ENCODE peak calls at places on chromosome 5, in nine cellular contexts. W is GM13977; P is dermis microvascular lymphatic vessel endothelial cell; A is stimulated activated CD8-positive, alpha-beta memory T cell treated with anti-CD3 and anti-CD28 coated beads, Interleukin-2, amount 100 ng/mL, for 1 hour; J is NCI-H2029; I is activated CD8-positive, alpha-beta memory T cell treated with anti-CD3 and anti-CD28 coated beads for 4 hours; E is NCI-H1105 treated with DMSO at 0.1 percent for 48 hours; L is gastrocnemius medialis; S is NCI-H510A. Z is an unnamed sample.

GRCh38 chr5:173517648-173518047 is 98.8 kb downstream of the BOD1 start:
- DNase-seq in W (no peak), P (no peak), A (no peak), J (no peak), I (no peak), E (no peak), L (no peak), S (no peak), Z (no peak)

GRCh38 chr5:135243194-135244191 is 155.5 kb downstream of the MACROH2A1 start:
- DNase-seq in W (no peak), P (no peak), A (no peak), J (no peak), I (no peak), E (no peak), L (peak), S (no peak), Z (no peak)

GRCh38 chr5:108753877-108754276 is 6.2 kb downstream of the FER start:
- DNase-seq in W (no peak), P (no peak), A (no peak), J (no peak), I (no peak), E (no peak), L (no peak), S (no peak), Z (no peak)

GRCh38 chr5:160262151-160262550 is 32.8 kb downstream of the FABP6 start:
- DNase-seq in W (no peak), P (no peak), A (no peak), J (no peak), I (no peak), E (no peak), L (no peak), S (no peak), Z (no peak)

GRCh38 chr5:150492621-150493020 is 15.3 kb upstream of the NDST1 start:
- DNase-seq in W (no peak), P (no peak), A (no peak), J (no peak), I (no peak), E (no peak), L (no peak), S (no peak), Z (no peak)

GRCh38 chr5:114053377-114053776 is 308.5 kb upstream of the KCNN2 start:
- DNase-seq in W (no peak), P (no peak), A (no peak), J (no peak), I (no peak), E (no peak), L (no peak), S (no peak), Z (no peak)

GRCh38 chr5:2415678-2416077 is 335.8 kb downstream of the IRX2 start:
- DNase-seq in W (no peak), P (no peak), A (no peak), J (no peak), I (no peak), E (no peak), L (no peak), S (no peak), Z (no peak)

GRCh38 chr5:31640024-31640423 is 1.1 kb downstream of the PDZD2 start:
- DNase-seq in W (no peak), P (no peak), A (no peak), J (no peak), I (no peak), E (no peak), L (no peak), S (no peak), Z (no peak)

GRCh38 chr5:136276087-136276486 is 83.1 kb upstream of the SMIM32 start:
- DNase-seq in W (no peak), P (no peak), A (no peak), J (no peak), I (no peak), E (no peak), L (no peak), S (no peak), Z (no peak)

GRCh38 chr5:96703985-96704384 is 41.8 kb downstream of the CAST start:
- DNase-seq in W (peak), P (no peak), A (no peak), J (no peak), I (no peak), E (no peak), L (peak), S (no peak), Z (no peak)

GRCh38 chr5:77302653-77303052 is 92.2 kb downstream of the PDE8B start:
- DNase-seq in W (no peak), P (no peak), A (no peak), J (no peak), I (no peak), E (no peak), L (no peak), S (no peak), Z (no peak)

GRCh38 chr5:113061851-113062631 is 85.4 kb downstream of the DCP2 start:
- DNase-seq in W (no peak), P (no peak), A (no peak), J (no peak), I (no peak), E (peak), L (no peak), S (no peak), Z (no peak)

GRCh38 chr5:64869419-64869818 is 100.7 kb downstream of the CWC27 start:
- DNase-seq in W (no peak), P (peak), A (no peak), J (no peak), I (no peak), E (no peak), L (no peak), S (no peak), Z (peak)

GRCh38 chr5:135827965-135828792 is 6.3 kb upstream of the SLC25A48 start:
- DNase-seq in W (no peak), P (no peak), A (no peak), J (no peak), I (no peak), E (no peak), L (no peak), S (no peak), Z (no peak)

GRCh38 chr5:170070556-170071412 is 34.9 kb upstream of the FOXI1 start:
- DNase-seq in W (no peak), P (peak), A (no peak), J (no peak), I (no peak), E (no peak), L (no peak), S (no peak), Z (no peak)

GRCh38 chr5:66958984-66959641 is 237.5 kb downstream of the CD180 start:
- DNase-seq in W (no peak), P (no peak), A (no peak), J (peak), I (no peak), E (no peak), L (peak), S (no peak), Z (no peak)

GRCh38 chr5:94870496-94871214 is 252.2 kb downstream of the SLF1 start:
- DNase-seq in W (no peak), P (no peak), A (no peak), J (no peak), I (no peak), E (no peak), L (no peak), S (no peak), Z (no peak)

GRCh38 chr5:132103969-132104391 is 30.4 kb downstream of the CSF2 start:
- DNase-seq in W (no peak), P (no peak), A (no peak), J (peak), I (no peak), E (no peak), L (no peak), S (no peak), Z (no peak)

GRCh38 chr5:96569770-96570169 is 92.4 kb upstream of the CAST start:
- DNase-seq in W (no peak), P (no peak), A (no peak), J (no peak), I (no peak), E (no peak), L (no peak), S (no peak), Z (no peak)

GRCh38 chr5:60357302-60357701 is 342.7 kb downstream of the DEPDC1B start:
- DNase-seq in W (no peak), P (no peak), A (no peak), J (no peak), I (no peak), E (no peak), L (no peak), S (no peak), Z (no peak)

GRCh38 chr5:98349251-98349989 is 424.0 kb upstream of the RGMB start:
- DNase-seq in W (no peak), P (no peak), A (no peak), J (no peak), I (no peak), E (no peak), L (no peak), S (no peak), Z (no peak)

GRCh38 chr5:123438902-123439301 is 15.7 kb upstream of the CEP120 start:
- DNase-seq in W (no peak), P (no peak), A (no peak), J (peak), I (no peak), E (peak), L (no peak), S (no peak), Z (no peak)

GRCh38 chr5:173412566-173412965 is 84.4 kb upstream of the STC2 start:
- DNase-seq in W (no peak), P (no peak), A (no peak), J (no peak), I (no peak), E (no peak), L (no peak), S (no peak), Z (no peak)

GRCh38 chr5:152556779-152557178 is 151.7 kb upstream of the NMUR2 start:
- DNase-seq in W (no peak), P (no peak), A (no peak), J (no peak), I (no peak), E (peak), L (no peak), S (no peak), Z (no peak)

GRCh38 chr5:139700711-139701693 is 52.9 kb downstream of the CXXC5 start:
- DNase-seq in W (no peak), P (no peak), A (no peak), J (no peak), I (no peak), E (no peak), L (no peak), S (no peak), Z (no peak)

GRCh38 chr5:98909363-98909762 is 19.4 kb downstream of the CHD1 start:
- DNase-seq in W (no peak), P (no peak), A (no peak), J (no peak), I (no peak), E (no peak), L (no peak), S (no peak), Z (no peak)

GRCh38 chr5:98231089-98231488 is 542.4 kb upstream of the RGMB start:
- DNase-seq in W (no peak), P (no peak), A (no peak), J (no peak), I (no peak), E (no peak), L (no peak), S (no peak), Z (no peak)

GRCh38 chr5:55994998-55995914 is 493 bp upstream of the IL6ST start:
- DNase-seq in W (peak), P (peak), A (peak), J (peak), I (peak), E (peak), L (peak), S (peak), Z (peak)

GRCh38 chr5:137621306-137621705 is 114.6 kb downstream of the KLHL3 start:
- DNase-seq in W (no peak), P (no peak), A (no peak), J (no peak), I (no peak), E (no peak), L (peak), S (no peak), Z (no peak)

GRCh38 chr5:158838788-158839187 is 260.9 kb downstream of the EBF1 start:
- DNase-seq in W (no peak), P (no peak), A (no peak), J (no peak), I (no peak), E (no peak), L (no peak), S (no peak), Z (no peak)

GRCh38 chr5:142847898-142848790 is 78.0 kb downstream of the ARHGAP26 start:
- DNase-seq in W (no peak), P (no peak), A (no peak), J (no peak), I (no peak), E (no peak), L (no peak), S (no peak), Z (no peak)

GRCh38 chr5:168291281-168291960 is at the start of gene WWC1:
- DNase-seq in W (peak), P (no peak), A (no peak), J (peak), I (peak), E (peak), L (no peak), S (peak), Z (no peak)

GRCh38 chr5:100900796-100901731 is 2.0 kb downstream of the ST8SIA4 start:
- DNase-seq in W (peak), P (peak), A (peak), J (peak), I (peak), E (peak), L (peak), S (peak), Z (peak)

Z was measured in pulmonary artery endothelial cell.